ENCODE peak calls at places on chromosome 19, in five cellular contexts. One of them, this sample, is unnamed.
A peak's percentile ranks its signal among the peaks of the same experiment; 100 is the strongest.

GRCh38 chr19:10006752-10007323 is 3.5 kb downstream of the COL5A3 start:
- DNase-seq in stimulated activated CD4-positive, alpha-beta T cell treated with anti-CD3 and anti-CD28 coated beads, Interleukin-1b, Interleukin-23, amount 100 ng/mL, for 24 hours: no peak
- DNase-seq in EH: no peak
- DNase-seq in naive thymus-derived CD8-positive, alpha-beta T cell: no peak
- DNase-seq in GM10248: no peak
- DNase-seq in this sample: no peak

GRCh38 chr19:47447470-47448359 is 24.0 kb downstream of the SLC8A2 start:
- DNase-seq in naive thymus-derived CD8-positive, alpha-beta T cell: peak; percentile 37
- DNase-seq in GM10248: peak; percentile 59
- DNase-seq in EH: peak; percentile 43
- DNase-seq in stimulated activated CD4-positive, alpha-beta T cell treated with anti-CD3 and anti-CD28 coated beads, Interleukin-1b, Interleukin-23, amount 100 ng/mL, for 24 hours: peak; percentile 58
- DNase-seq in this sample: peak; percentile 33

GRCh38 chr19:40962460-40962961 is 28.6 kb upstream of the CYP2B6 start:
- DNase-seq in naive thymus-derived CD8-positive, alpha-beta T cell: no peak
- DNase-seq in EH: peak; percentile 84
- DNase-seq in GM10248: no peak
- DNase-seq in stimulated activated CD4-positive, alpha-beta T cell treated with anti-CD3 and anti-CD28 coated beads, Interleukin-1b, Interleukin-23, amount 100 ng/mL, for 24 hours: no peak
- DNase-seq in this sample: peak; percentile 86

GRCh38 chr19:4208385-4209094 is 20.8 kb upstream of the EBI3 start:
- DNase-seq in naive thymus-derived CD8-positive, alpha-beta T cell: no peak
- DNase-seq in stimulated activated CD4-positive, alpha-beta T cell treated with anti-CD3 and anti-CD28 coated beads, Interleukin-1b, Interleukin-23, amount 100 ng/mL, for 24 hours: no peak
- DNase-seq in GM10248: peak; percentile 48
- DNase-seq in EH: peak; percentile 45
- DNase-seq in this sample: peak; percentile 48

GRCh38 chr19:48943081-48943480 is 9.6 kb downstream of the DHDH start:
- DNase-seq in stimulated activated CD4-positive, alpha-beta T cell treated with anti-CD3 and anti-CD28 coated beads, Interleukin-1b, Interleukin-23, amount 100 ng/mL, for 24 hours: no peak
- DNase-seq in naive thymus-derived CD8-positive, alpha-beta T cell: no peak
- DNase-seq in GM10248: no peak
- DNase-seq in EH: no peak
- DNase-seq in this sample: no peak

GRCh38 chr19:51664997-51665396 is 18.4 kb upstream of the SIGLEC14 start:
- DNase-seq in stimulated activated CD4-positive, alpha-beta T cell treated with anti-CD3 and anti-CD28 coated beads, Interleukin-1b, Interleukin-23, amount 100 ng/mL, for 24 hours: no peak
- DNase-seq in naive thymus-derived CD8-positive, alpha-beta T cell: no peak
- DNase-seq in GM10248: no peak
- DNase-seq in EH: peak; percentile 25
- DNase-seq in this sample: no peak

GRCh38 chr19:15317392-15318011 is 14.8 kb downstream of the BRD4 start:
- DNase-seq in naive thymus-derived CD8-positive, alpha-beta T cell: no peak
- DNase-seq in GM10248: no peak
- DNase-seq in EH: peak; percentile 65
- DNase-seq in stimulated activated CD4-positive, alpha-beta T cell treated with anti-CD3 and anti-CD28 coated beads, Interleukin-1b, Interleukin-23, amount 100 ng/mL, for 24 hours: no peak
- DNase-seq in this sample: peak; percentile 61

GRCh38 chr19:48613024-48613851 is 1.6 kb downstream of the FAM83E start:
- DNase-seq in EH: no peak
- DNase-seq in naive thymus-derived CD8-positive, alpha-beta T cell: no peak
- DNase-seq in stimulated activated CD4-positive, alpha-beta T cell treated with anti-CD3 and anti-CD28 coated beads, Interleukin-1b, Interleukin-23, amount 100 ng/mL, for 24 hours: no peak
- DNase-seq in GM10248: no peak
- DNase-seq in this sample: no peak

GRCh38 chr19:56476671-56477428 is at the start of gene ZNF667:
- DNase-seq in GM10248: no peak
- DNase-seq in EH: peak; percentile 47
- DNase-seq in stimulated activated CD4-positive, alpha-beta T cell treated with anti-CD3 and anti-CD28 coated beads, Interleukin-1b, Interleukin-23, amount 100 ng/mL, for 24 hours: peak; percentile 12
- DNase-seq in naive thymus-derived CD8-positive, alpha-beta T cell: peak; percentile 29
- DNase-seq in this sample: peak; percentile 44

GRCh38 chr19:33193864-33194362 is at the start of gene LRP3:
- DNase-seq in stimulated activated CD4-positive, alpha-beta T cell treated with anti-CD3 and anti-CD28 coated beads, Interleukin-1b, Interleukin-23, amount 100 ng/mL, for 24 hours: no peak
- DNase-seq in EH: peak; percentile 44
- DNase-seq in GM10248: no peak
- DNase-seq in naive thymus-derived CD8-positive, alpha-beta T cell: no peak
- DNase-seq in this sample: peak; percentile 24

GRCh38 chr19:18503337-18503970 is 18.4 kb downstream of the ELL start:
- DNase-seq in GM10248: no peak
- DNase-seq in stimulated activated CD4-positive, alpha-beta T cell treated with anti-CD3 and anti-CD28 coated beads, Interleukin-1b, Interleukin-23, amount 100 ng/mL, for 24 hours: no peak
- DNase-seq in EH: no peak
- DNase-seq in naive thymus-derived CD8-positive, alpha-beta T cell: no peak
- DNase-seq in this sample: no peak

GRCh38 chr19:10603084-10603872 is 16.2 kb upstream of the AP1M2 start:
- DNase-seq in EH: peak; percentile 62
- DNase-seq in naive thymus-derived CD8-positive, alpha-beta T cell: peak; percentile 84
- DNase-seq in stimulated activated CD4-positive, alpha-beta T cell treated with anti-CD3 and anti-CD28 coated beads, Interleukin-1b, Interleukin-23, amount 100 ng/mL, for 24 hours: peak; percentile 60
- DNase-seq in GM10248: peak; percentile 64
- DNase-seq in this sample: peak; percentile 42

GRCh38 chr19:7534531-7534980 is 961 bp upstream of the PNPLA6 start:
- DNase-seq in naive thymus-derived CD8-positive, alpha-beta T cell: no peak
- DNase-seq in EH: peak; percentile 93
- DNase-seq in GM10248: peak; percentile 68
- DNase-seq in stimulated activated CD4-positive, alpha-beta T cell treated with anti-CD3 and anti-CD28 coated beads, Interleukin-1b, Interleukin-23, amount 100 ng/mL, for 24 hours: peak; percentile 37
- DNase-seq in this sample: peak; percentile 87

GRCh38 chr19:51127755-51128154 is 3.0 kb downstream of the SIGLEC9 start:
- DNase-seq in naive thymus-derived CD8-positive, alpha-beta T cell: no peak
- DNase-seq in stimulated activated CD4-positive, alpha-beta T cell treated with anti-CD3 and anti-CD28 coated beads, Interleukin-1b, Interleukin-23, amount 100 ng/mL, for 24 hours: no peak
- DNase-seq in EH: no peak
- DNase-seq in GM10248: no peak
- DNase-seq in this sample: peak; percentile 34

GRCh38 chr19:14145381-14145780 is 9.0 kb upstream of the ASF1B start:
- DNase-seq in stimulated activated CD4-positive, alpha-beta T cell treated with anti-CD3 and anti-CD28 coated beads, Interleukin-1b, Interleukin-23, amount 100 ng/mL, for 24 hours: no peak
- DNase-seq in naive thymus-derived CD8-positive, alpha-beta T cell: no peak
- DNase-seq in GM10248: no peak
- DNase-seq in EH: no peak
- DNase-seq in this sample: no peak

GRCh38 chr19:5191091-5191490 is 149.5 kb downstream of the PTPRS start:
- DNase-seq in EH: peak; percentile 61
- DNase-seq in stimulated activated CD4-positive, alpha-beta T cell treated with anti-CD3 and anti-CD28 coated beads, Interleukin-1b, Interleukin-23, amount 100 ng/mL, for 24 hours: no peak
- DNase-seq in GM10248: no peak
- DNase-seq in naive thymus-derived CD8-positive, alpha-beta T cell: no peak
- DNase-seq in this sample: peak; percentile 67

GRCh38 chr19:19040417-19040816 is 7.0 kb downstream of the ARMC6 start:
- DNase-seq in stimulated activated CD4-positive, alpha-beta T cell treated with anti-CD3 and anti-CD28 coated beads, Interleukin-1b, Interleukin-23, amount 100 ng/mL, for 24 hours: no peak
- DNase-seq in naive thymus-derived CD8-positive, alpha-beta T cell: no peak
- DNase-seq in EH: peak; percentile 91
- DNase-seq in GM10248: no peak
- DNase-seq in this sample: peak; percentile 80

GRCh38 chr19:50025794-50026549 is at the start of gene ZNF473:
- DNase-seq in stimulated activated CD4-positive, alpha-beta T cell treated with anti-CD3 and anti-CD28 coated beads, Interleukin-1b, Interleukin-23, amount 100 ng/mL, for 24 hours: peak; percentile 82
- DNase-seq in naive thymus-derived CD8-positive, alpha-beta T cell: no peak
- DNase-seq in GM10248: peak; percentile 91
- DNase-seq in EH: peak; percentile 97
- DNase-seq in this sample: peak; percentile 97